ENCODE peak calls at places on chromosomes 7 and 10, in eight cellular contexts. E is astrocyte; Y is stimulated activated CD8-positive, alpha-beta memory T cell treated with anti-CD3 and anti-CD28 coated beads, Interleukin-7, amount 100 ng/mL, for 24 hours; Q is NCI-H1436; F is HT1080; I is sigmoid colon; O is prostate gland; K is WTC11. B is an unnamed sample.

GRCh38 chr7:152588350-152588749 is 87.6 kb downstream of the XRCC2 start:
- DNase-seq in E (peak; percentile 91), Y (no peak), Q (no peak), F (peak; percentile 65), I (no peak), O (no peak), K (no peak), B (no peak)

GRCh38 chr7:92766461-92767003 is 69.8 kb downstream of the CDK6 start:
- DNase-seq in E (peak; percentile 70), Y (no peak), Q (peak; percentile 57), F (peak; percentile 65), I (no peak), O (no peak), K (no peak), B (no peak)

GRCh38 chr7:158394936-158395335 is 192.7 kb downstream of the PTPRN2 start:
- DNase-seq in E (no peak), Y (peak; percentile 19), Q (no peak), F (no peak), I (no peak), O (no peak), K (peak; percentile 87), B (peak; percentile 84)

GRCh38 chr7:43569424-43569823 is 13.5 kb upstream of the STK17A start:
- DNase-seq in E (peak; percentile 95), Y (no peak), Q (no peak), F (peak; percentile 91), I (no peak), O (no peak), K (no peak), B (no peak)

GRCh38 chr10:43453266-43453831 is 16.4 kb downstream of the ZNF487 start:
- DNase-seq in E (peak; percentile 2), Y (no peak), Q (no peak), F (no peak), I (no peak), O (no peak), K (no peak), B (no peak)

GRCh38 chr7:140902305-140902953 is 22.3 kb downstream of the BRAF start:
- DNase-seq in E (no peak), Y (no peak), Q (no peak), F (no peak), I (no peak), O (no peak), K (no peak), B (no peak)

GRCh38 chr7:120486164-120486563 is 213.2 kb downstream of the KCND2 start:
- DNase-seq in E (peak; percentile 6), Y (no peak), Q (no peak), F (peak; percentile 19), I (no peak), O (no peak), K (no peak), B (no peak)

GRCh38 chr7:100642534-100642907 is 1.2 kb upstream of the TFR2 start:
- DNase-seq in E (no peak), Y (no peak), Q (peak; percentile 39), F (no peak), I (no peak), O (no peak), K (peak; percentile 80), B (no peak)

GRCh38 chr7:129950191-129950940 is 2.4 kb downstream of the UBE2H start:
- DNase-seq in E (no peak), Y (no peak), Q (no peak), F (no peak), I (peak; percentile 54), O (no peak), K (no peak), B (no peak)

GRCh38 chr10:24908793-24909423 is 43.5 kb downstream of the PRTFDC1 start:
- DNase-seq in E (peak; percentile 80), Y (no peak), Q (no peak), F (peak; percentile 89), I (no peak), O (no peak), K (no peak), B (no peak)

GRCh38 chr10:76429642-76430041 is 998.2 kb downstream of the LRMDA start:
- DNase-seq in E (no peak), Y (no peak), Q (no peak), F (no peak), I (peak; percentile 70), O (no peak), K (no peak), B (no peak)

GRCh38 chr7:152866791-152867481 is 107.4 kb downstream of the ACTR3B start:
- DNase-seq in E (no peak), Y (no peak), Q (no peak), F (no peak), I (no peak), O (no peak), K (no peak), B (peak; percentile 17)

GRCh38 chr10:59805043-59805442 is 51.8 kb upstream of the MRLN start:
- DNase-seq in E (no peak), Y (no peak), Q (peak; percentile 43), F (peak; percentile 10), I (no peak), O (peak; percentile 17), K (peak; percentile 69), B (peak; percentile 51)

GRCh38 chr7:81029523-81029922 is 110.7 kb upstream of the SEMA3C start:
- DNase-seq in E (no peak), Y (no peak), Q (no peak), F (no peak), I (no peak), O (no peak), K (no peak), B (no peak)

GRCh38 chr10:49334993-49335972 is 36.3 kb downstream of the C10orf71 start:
- DNase-seq in E (no peak), Y (no peak), Q (no peak), F (no peak), I (no peak), O (no peak), K (no peak), B (peak; percentile 11)

GRCh38 chr7:30159698-30160143 is 24.9 kb downstream of the MTURN start:
- DNase-seq in E (peak; percentile 30), Y (no peak), Q (no peak), F (peak; percentile 64), I (no peak), O (no peak), K (no peak), B (no peak)

GRCh38 chr7:155395176-155395797 is 62.6 kb upstream of the EN2 start:
- DNase-seq in E (no peak), Y (no peak), Q (no peak), F (no peak), I (no peak), O (no peak), K (no peak), B (no peak)

GRCh38 chr7:22332481-22332880 is 24.5 kb downstream of the RAPGEF5 start:
- DNase-seq in E (no peak), Y (no peak), Q (no peak), F (peak; percentile 15), I (no peak), O (no peak), K (no peak), B (no peak)

GRCh38 chr7:50657341-50657873 is 92.2 kb upstream of the DDC start:
- DNase-seq in E (no peak), Y (no peak), Q (no peak), F (no peak), I (peak; percentile 95), O (peak; percentile 71), K (no peak), B (peak; percentile 12)

GRCh38 chr7:150801946-150802771 is 1.6 kb downstream of the TMEM176A start:
- DNase-seq in E (no peak), Y (no peak), Q (no peak), F (no peak), I (no peak), O (no peak), K (no peak), B (no peak)

GRCh38 chr7:144026203-144026883 is 22.4 kb upstream of the OR2A5 start:
- DNase-seq in E (no peak), Y (no peak), Q (no peak), F (no peak), I (no peak), O (no peak), K (peak; percentile 26), B (no peak)

GRCh38 chr10:119161680-119162079 is 3.8 kb downstream of the SFXN4 start:
- DNase-seq in E (peak; percentile 72), Y (no peak), Q (no peak), F (no peak), I (peak; percentile 33), O (no peak), K (no peak), B (no peak)

GRCh38 chr7:131090866-131091692 is 236.6 kb upstream of the MKLN1 start:
- DNase-seq in E (no peak), Y (no peak), Q (no peak), F (no peak), I (no peak), O (no peak), K (no peak), B (no peak)

GRCh38 chr7:54904130-54904529 is 114.7 kb upstream of the EGFR start:
- DNase-seq in E (peak; percentile 74), Y (no peak), Q (no peak), F (no peak), I (no peak), O (no peak), K (no peak), B (no peak)

B was measured in ecto neural progenitor cell.